ENCODE peak calls at places on chromosomes 12 and 14, in five cellular contexts. One of them, this sample, is unnamed.

GRCh38 chr12:70449074-70449757 is 83.1 kb downstream of the KCNMB4 start:
- DNase-seq in astrocyte of the spinal cord: no peak
- DNase-seq in thoracic aorta: no peak
- DNase-seq in AG04450: no peak
- DNase-seq in gastrocnemius medialis: no peak
- DNase-seq in this sample: no peak

GRCh38 chr12:26443309-26443708 is 247.9 kb downstream of the SSPN start:
- DNase-seq in astrocyte of the spinal cord: no peak
- DNase-seq in thoracic aorta: no peak
- DNase-seq in AG04450: no peak
- DNase-seq in gastrocnemius medialis: no peak
- DNase-seq in this sample: no peak

GRCh38 chr12:113933201-113933786 is 32.8 kb downstream of the RBM19 start:
- DNase-seq in astrocyte of the spinal cord: peak
- DNase-seq in thoracic aorta: no peak
- DNase-seq in AG04450: peak
- DNase-seq in gastrocnemius medialis: no peak
- DNase-seq in this sample: peak

GRCh38 chr12:6553051-6553868 is 2.6 kb downstream of the IFFO1 start:
- DNase-seq in astrocyte of the spinal cord: peak
- DNase-seq in thoracic aorta: no peak
- DNase-seq in AG04450: no peak
- DNase-seq in gastrocnemius medialis: peak
- DNase-seq in this sample: peak

GRCh38 chr12:116722245-116722644 is 15.6 kb downstream of the SPRING1 start:
- DNase-seq in astrocyte of the spinal cord: no peak
- DNase-seq in thoracic aorta: no peak
- DNase-seq in AG04450: no peak
- DNase-seq in gastrocnemius medialis: no peak
- DNase-seq in this sample: no peak

GRCh38 chr12:1800646-1801284 is 19.6 kb upstream of the LRTM2 start:
- DNase-seq in astrocyte of the spinal cord: no peak
- DNase-seq in thoracic aorta: no peak
- DNase-seq in AG04450: no peak
- DNase-seq in gastrocnemius medialis: peak
- DNase-seq in this sample: peak

GRCh38 chr14:63478437-63478852 is 64.7 kb downstream of the PPP2R5E start:
- DNase-seq in astrocyte of the spinal cord: no peak
- DNase-seq in thoracic aorta: no peak
- DNase-seq in AG04450: no peak
- DNase-seq in gastrocnemius medialis: no peak
- DNase-seq in this sample: no peak

GRCh38 chr14:51950007-51950406 is 39.3 kb upstream of the RTRAF start:
- DNase-seq in astrocyte of the spinal cord: no peak
- DNase-seq in thoracic aorta: no peak
- DNase-seq in AG04450: no peak
- DNase-seq in gastrocnemius medialis: no peak
- DNase-seq in this sample: no peak

GRCh38 chr12:73902270-73902669 is 635.4 kb upstream of the ATXN7L3B start:
- DNase-seq in astrocyte of the spinal cord: no peak
- DNase-seq in thoracic aorta: no peak
- DNase-seq in AG04450: no peak
- DNase-seq in gastrocnemius medialis: no peak
- DNase-seq in this sample: no peak

GRCh38 chr14:70392676-70393075 is 24.2 kb downstream of the SYNJ2BP start:
- DNase-seq in astrocyte of the spinal cord: no peak
- DNase-seq in thoracic aorta: no peak
- DNase-seq in AG04450: no peak
- DNase-seq in gastrocnemius medialis: no peak
- DNase-seq in this sample: no peak

GRCh38 chr14:52879958-52880357 is 70.9 kb downstream of the FERMT2 start:
- DNase-seq in astrocyte of the spinal cord: peak
- DNase-seq in thoracic aorta: no peak
- DNase-seq in AG04450: no peak
- DNase-seq in gastrocnemius medialis: no peak
- DNase-seq in this sample: peak

GRCh38 chr14:74286736-74287135 is 16.0 kb downstream of the ABCD4 start:
- DNase-seq in astrocyte of the spinal cord: no peak
- DNase-seq in thoracic aorta: no peak
- DNase-seq in AG04450: no peak
- DNase-seq in gastrocnemius medialis: no peak
- DNase-seq in this sample: no peak

GRCh38 chr14:74289801-74290200 is 12.9 kb downstream of the ABCD4 start:
- DNase-seq in astrocyte of the spinal cord: no peak
- DNase-seq in thoracic aorta: no peak
- DNase-seq in AG04450: no peak
- DNase-seq in gastrocnemius medialis: no peak
- DNase-seq in this sample: no peak

GRCh38 chr14:74292061-74292460 is 10.7 kb downstream of the ABCD4 start:
- DNase-seq in astrocyte of the spinal cord: no peak
- DNase-seq in thoracic aorta: no peak
- DNase-seq in AG04450: no peak
- DNase-seq in gastrocnemius medialis: peak
- DNase-seq in this sample: no peak

GRCh38 chr14:74293621-74294020 is 9.1 kb downstream of the ABCD4 start:
- DNase-seq in astrocyte of the spinal cord: no peak
- DNase-seq in thoracic aorta: no peak
- DNase-seq in AG04450: no peak
- DNase-seq in gastrocnemius medialis: no peak
- DNase-seq in this sample: no peak

DNA sequence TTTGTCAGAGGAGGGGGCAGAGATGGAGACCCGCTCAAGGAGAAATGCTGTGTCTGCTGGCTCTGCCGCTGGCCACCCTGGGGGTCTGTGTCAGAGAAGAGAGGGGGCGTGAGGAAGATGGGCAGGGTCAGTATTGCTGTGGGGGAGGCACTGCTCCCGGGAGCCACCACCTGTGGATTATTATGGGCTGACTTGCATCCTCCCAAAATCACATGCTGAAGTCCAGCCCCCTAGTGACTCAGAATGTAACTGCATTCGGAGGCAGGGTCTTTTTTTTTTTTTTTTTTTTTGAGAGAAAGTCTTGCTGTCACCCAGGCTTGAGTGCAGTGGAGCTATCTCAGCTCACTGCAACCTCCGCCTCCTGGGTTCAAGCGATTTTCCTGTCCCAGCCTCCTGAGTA is 12.3 kb downstream of the ABCD4 start:
- DNase-seq in astrocyte of the spinal cord: peak
- DNase-seq in thoracic aorta: no peak
- DNase-seq in AG04450: no peak
- DNase-seq in gastrocnemius medialis: no peak
- DNase-seq in this sample: peak
- TF ChIP-seq CTCF in astrocyte of the spinal cord: peak
- TF ChIP-seq CTCF in thoracic aorta: peak
- TF ChIP-seq CTCF in AG04450: peak
- TF ChIP-seq CTCF in gastrocnemius medialis: no peak
- TF ChIP-seq CTCF in this sample: peak

GRCh38 chr12:47757360-47757839 is 1.3 kb downstream of the RAPGEF3 start:
- DNase-seq in astrocyte of the spinal cord: no peak
- DNase-seq in thoracic aorta: no peak
- DNase-seq in AG04450: no peak
- DNase-seq in gastrocnemius medialis: no peak
- DNase-seq in this sample: no peak
- H3K4me3 ChIP-seq in astrocyte of the spinal cord: no peak
- H3K4me3 ChIP-seq in thoracic aorta: peak
- H3K4me3 ChIP-seq in AG04450: peak
- H3K4me3 ChIP-seq in gastrocnemius medialis: peak
- H3K4me3 ChIP-seq in this sample: peak

GRCh38 chr14:38056270-38056669 is 151.4 kb upstream of the SSTR1 start:
- DNase-seq in astrocyte of the spinal cord: no peak
- DNase-seq in thoracic aorta: no peak
- DNase-seq in AG04450: no peak
- DNase-seq in gastrocnemius medialis: no peak
- DNase-seq in this sample: no peak
- TF ChIP-seq CTCF in astrocyte of the spinal cord: no peak
- TF ChIP-seq CTCF in thoracic aorta: no peak
- TF ChIP-seq CTCF in AG04450: no peak
- TF ChIP-seq CTCF in gastrocnemius medialis: no peak
- TF ChIP-seq CTCF in this sample: no peak

GRCh38 chr14:96224480-96225096 is 19.9 kb downstream of the BDKRB2 start:
- DNase-seq in astrocyte of the spinal cord: no peak
- DNase-seq in thoracic aorta: no peak
- DNase-seq in AG04450: no peak
- DNase-seq in gastrocnemius medialis: no peak
- DNase-seq in this sample: no peak
- H3K4me3 ChIP-seq in astrocyte of the spinal cord: no peak
- H3K4me3 ChIP-seq in thoracic aorta: no peak
- H3K4me3 ChIP-seq in AG04450: no peak
- H3K4me3 ChIP-seq in gastrocnemius medialis: no peak
- H3K4me3 ChIP-seq in this sample: no peak

DNA sequence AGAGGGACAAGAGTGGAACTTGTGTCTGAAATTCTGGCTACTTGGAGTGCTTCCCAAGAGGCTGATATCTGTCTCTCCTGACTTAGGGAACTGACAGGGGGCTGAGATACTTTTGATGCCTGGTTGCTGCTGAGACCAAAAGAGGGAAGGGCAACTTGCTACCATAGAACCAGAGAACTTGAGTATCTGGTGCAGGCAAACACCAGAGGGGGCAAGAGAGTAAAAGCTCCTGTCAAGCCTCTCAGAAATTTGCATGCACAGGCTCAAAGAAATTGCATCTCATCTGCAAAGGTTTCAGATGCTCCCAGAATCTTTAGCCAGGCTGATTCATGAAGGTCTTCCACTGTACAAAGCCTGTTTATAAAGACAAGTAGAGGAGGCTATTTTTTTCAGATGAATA is 391.3 kb upstream of the FOXG1 start:
- DNase-seq in astrocyte of the spinal cord: peak
- DNase-seq in thoracic aorta: no peak
- DNase-seq in AG04450: no peak
- DNase-seq in gastrocnemius medialis: no peak
- DNase-seq in this sample: peak
- TF ChIP-seq CTCF in astrocyte of the spinal cord: peak
- TF ChIP-seq CTCF in thoracic aorta: no peak
- TF ChIP-seq CTCF in AG04450: no peak
- TF ChIP-seq CTCF in gastrocnemius medialis: no peak
- TF ChIP-seq CTCF in this sample: peak

DNA sequence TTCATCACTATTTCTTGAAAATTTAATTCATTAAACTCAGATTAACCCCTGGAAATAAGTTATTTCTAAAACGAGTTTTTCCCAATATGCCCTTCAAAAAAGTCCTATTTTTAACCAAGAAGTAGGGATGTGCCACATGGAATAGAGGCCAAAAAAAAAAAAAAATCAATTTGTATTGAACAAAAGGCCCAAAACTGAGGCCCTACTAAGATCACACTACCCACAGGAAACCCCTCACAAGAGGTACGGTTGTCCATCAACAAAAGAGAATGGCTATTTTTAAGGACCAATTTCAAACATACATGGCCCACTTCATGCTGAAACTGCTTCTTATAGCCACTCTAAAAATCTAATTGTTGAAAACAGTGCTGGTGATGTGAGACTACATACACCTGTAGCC is 7.5 kb upstream of the BAZ2A start:
- DNase-seq in astrocyte of the spinal cord: no peak
- DNase-seq in thoracic aorta: no peak
- DNase-seq in AG04450: no peak
- DNase-seq in gastrocnemius medialis: no peak
- DNase-seq in this sample: no peak
- H3K4me3 ChIP-seq in astrocyte of the spinal cord: no peak
- H3K4me3 ChIP-seq in thoracic aorta: no peak
- H3K4me3 ChIP-seq in AG04450: no peak
- H3K4me3 ChIP-seq in gastrocnemius medialis: no peak
- H3K4me3 ChIP-seq in this sample: no peak

GRCh38 chr14:91882776-91883175 is 15.4 kb upstream of the TC2N start:
- DNase-seq in astrocyte of the spinal cord: no peak
- DNase-seq in thoracic aorta: no peak
- DNase-seq in AG04450: no peak
- DNase-seq in gastrocnemius medialis: no peak
- DNase-seq in this sample: no peak

GRCh38 chr14:91885113-91885712 is 17.9 kb upstream of the TC2N start:
- DNase-seq in astrocyte of the spinal cord: no peak
- DNase-seq in thoracic aorta: no peak
- DNase-seq in AG04450: no peak
- DNase-seq in gastrocnemius medialis: no peak
- DNase-seq in this sample: no peak

GRCh38 chr14:91882369-91882768 is 15.0 kb upstream of the TC2N start:
- DNase-seq in astrocyte of the spinal cord: no peak
- DNase-seq in thoracic aorta: no peak
- DNase-seq in AG04450: no peak
- DNase-seq in gastrocnemius medialis: no peak
- DNase-seq in this sample: no peak

GRCh38 chr14:91884664-91885063 is 17.3 kb upstream of the TC2N start:
- DNase-seq in astrocyte of the spinal cord: no peak
- DNase-seq in thoracic aorta: no peak
- DNase-seq in AG04450: no peak
- DNase-seq in gastrocnemius medialis: no peak
- DNase-seq in this sample: no peak

GRCh38 chr14:91883770-91884169 is 16.4 kb upstream of the TC2N start:
- DNase-seq in astrocyte of the spinal cord: no peak
- DNase-seq in thoracic aorta: no peak
- DNase-seq in AG04450: no peak
- DNase-seq in gastrocnemius medialis: peak
- DNase-seq in this sample: no peak
- TF ChIP-seq CTCF in astrocyte of the spinal cord: no peak
- TF ChIP-seq CTCF in thoracic aorta: no peak
- TF ChIP-seq CTCF in AG04450: no peak
- TF ChIP-seq CTCF in gastrocnemius medialis: no peak
- TF ChIP-seq CTCF in this sample: no peak

This sample was measured in choroid plexus epithelial cell.